ENCODE peak calls at places on chromosomes 4 and X, in ten cellular contexts. One of them, this sample, is unnamed.

GRCh38 chr4:156298230-156298629 is 344.6 kb upstream of the CTSO start:
- DNase-seq in testis: no peak
- DNase-seq in stomach: no peak
- DNase-seq in breast epithelium: no peak
- DNase-seq in spleen: no peak
- DNase-seq in uterus: peak
- DNase-seq in thyroid gland: no peak
- DNase-seq in body of pancreas: no peak
- DNase-seq in sigmoid colon: peak
- DNase-seq in lower leg skin: no peak
- DNase-seq in this sample: no peak

GRCh38 chr4:143207555-143207954 is 22.8 kb downstream of the USP38 start:
- DNase-seq in testis: no peak
- DNase-seq in stomach: no peak
- DNase-seq in breast epithelium: no peak
- DNase-seq in spleen: no peak
- DNase-seq in uterus: no peak
- DNase-seq in thyroid gland: no peak
- DNase-seq in body of pancreas: no peak
- DNase-seq in sigmoid colon: no peak
- DNase-seq in lower leg skin: no peak
- DNase-seq in this sample: no peak

GRCh38 chr4:168637872-168638756 is 141.3 kb downstream of the PALLD start:
- DNase-seq in testis: no peak
- DNase-seq in stomach: no peak
- DNase-seq in breast epithelium: no peak
- DNase-seq in spleen: no peak
- DNase-seq in uterus: no peak
- DNase-seq in thyroid gland: no peak
- DNase-seq in body of pancreas: no peak
- DNase-seq in sigmoid colon: no peak
- DNase-seq in lower leg skin: no peak
- DNase-seq in this sample: no peak

GRCh38 chr4:151231915-151232595 is 44.9 kb upstream of the PRSS48 start:
- DNase-seq in testis: no peak
- DNase-seq in stomach: no peak
- DNase-seq in breast epithelium: no peak
- DNase-seq in spleen: no peak
- DNase-seq in uterus: peak
- DNase-seq in thyroid gland: no peak
- DNase-seq in body of pancreas: no peak
- DNase-seq in sigmoid colon: no peak
- DNase-seq in lower leg skin: no peak
- DNase-seq in this sample: no peak

GRCh38 chr4:32196950-32197688 is 1477.0 kb downstream of the PCDH7 start:
- DNase-seq in testis: no peak
- DNase-seq in stomach: no peak
- DNase-seq in breast epithelium: no peak
- DNase-seq in spleen: no peak
- DNase-seq in uterus: no peak
- DNase-seq in thyroid gland: peak
- DNase-seq in body of pancreas: no peak
- DNase-seq in sigmoid colon: no peak
- DNase-seq in lower leg skin: no peak
- DNase-seq in this sample: no peak

GRCh38 chr4:97504713-97505112 is 638.6 kb downstream of the STPG2 start:
- DNase-seq in testis: no peak
- DNase-seq in stomach: no peak
- DNase-seq in breast epithelium: no peak
- DNase-seq in spleen: no peak
- DNase-seq in uterus: no peak
- DNase-seq in thyroid gland: no peak
- DNase-seq in body of pancreas: no peak
- DNase-seq in sigmoid colon: no peak
- DNase-seq in lower leg skin: no peak
- DNase-seq in this sample: no peak

GRCh38 chrX:73765776-73766465 is 202.9 kb downstream of the CHIC1 start:
- DNase-seq in testis: no peak
- DNase-seq in stomach: no peak
- DNase-seq in breast epithelium: no peak
- DNase-seq in spleen: no peak
- DNase-seq in uterus: no peak
- DNase-seq in thyroid gland: no peak
- DNase-seq in body of pancreas: no peak
- DNase-seq in sigmoid colon: no peak
- DNase-seq in lower leg skin: no peak
- DNase-seq in this sample: no peak

GRCh38 chrX:145923376-145923775 is 105.7 kb downstream of the SLITRK2 start:
- DNase-seq in testis: no peak
- DNase-seq in stomach: no peak
- DNase-seq in breast epithelium: no peak
- DNase-seq in spleen: no peak
- DNase-seq in uterus: no peak
- DNase-seq in thyroid gland: no peak
- DNase-seq in body of pancreas: no peak
- DNase-seq in sigmoid colon: no peak
- DNase-seq in lower leg skin: no peak
- DNase-seq in this sample: no peak

GRCh38 chrX:130171446-130172126 is at the start of gene RAB33A:
- DNase-seq in testis: peak
- DNase-seq in stomach: no peak
- DNase-seq in breast epithelium: no peak
- DNase-seq in spleen: peak
- DNase-seq in uterus: peak
- DNase-seq in thyroid gland: no peak
- DNase-seq in body of pancreas: no peak
- DNase-seq in sigmoid colon: peak
- DNase-seq in lower leg skin: no peak
- DNase-seq in this sample: no peak

GRCh38 chrX:152958047-152958446 is 35.9 kb downstream of the PNMA5 start:
- DNase-seq in testis: no peak
- DNase-seq in stomach: no peak
- DNase-seq in breast epithelium: no peak
- DNase-seq in spleen: no peak
- DNase-seq in uterus: no peak
- DNase-seq in thyroid gland: no peak
- DNase-seq in body of pancreas: no peak
- DNase-seq in sigmoid colon: no peak
- DNase-seq in lower leg skin: no peak
- DNase-seq in this sample: no peak

GRCh38 chrX:155065035-155065734 is 5.8 kb downstream of the CMC4 start:
- DNase-seq in testis: no peak
- DNase-seq in stomach: no peak
- DNase-seq in breast epithelium: no peak
- DNase-seq in spleen: no peak
- DNase-seq in uterus: no peak
- DNase-seq in thyroid gland: no peak
- DNase-seq in body of pancreas: no peak
- DNase-seq in sigmoid colon: no peak
- DNase-seq in lower leg skin: no peak
- DNase-seq in this sample: no peak

GRCh38 chrX:111164728-111165127 is 68.7 kb downstream of the PAK3 start:
- DNase-seq in testis: peak
- DNase-seq in stomach: no peak
- DNase-seq in breast epithelium: no peak
- DNase-seq in spleen: no peak
- DNase-seq in uterus: no peak
- DNase-seq in thyroid gland: no peak
- DNase-seq in body of pancreas: no peak
- DNase-seq in sigmoid colon: no peak
- DNase-seq in lower leg skin: no peak
- DNase-seq in this sample: no peak

GRCh38 chr4:116959045-116959444 is 126.3 kb downstream of the TRAM1L1 start:
- DNase-seq in testis: no peak
- DNase-seq in stomach: no peak
- DNase-seq in breast epithelium: no peak
- DNase-seq in spleen: no peak
- DNase-seq in uterus: no peak
- DNase-seq in thyroid gland: no peak
- DNase-seq in body of pancreas: no peak
- DNase-seq in sigmoid colon: no peak
- DNase-seq in lower leg skin: no peak
- DNase-seq in this sample: no peak

GRCh38 chr4:86657910-86658309 is 63.8 kb downstream of the PTPN13 start:
- DNase-seq in testis: no peak
- DNase-seq in stomach: no peak
- DNase-seq in breast epithelium: no peak
- DNase-seq in spleen: no peak
- DNase-seq in uterus: no peak
- DNase-seq in thyroid gland: no peak
- DNase-seq in body of pancreas: no peak
- DNase-seq in sigmoid colon: no peak
- DNase-seq in lower leg skin: no peak
- DNase-seq in this sample: no peak

GRCh38 chr4:86652332-86652932 is 58.3 kb downstream of the PTPN13 start:
- DNase-seq in testis: no peak
- DNase-seq in stomach: no peak
- DNase-seq in breast epithelium: no peak
- DNase-seq in spleen: no peak
- DNase-seq in uterus: no peak
- DNase-seq in thyroid gland: no peak
- DNase-seq in body of pancreas: no peak
- DNase-seq in sigmoid colon: no peak
- DNase-seq in lower leg skin: no peak
- DNase-seq in this sample: no peak

GRCh38 chr4:86657382-86657781 is 63.3 kb downstream of the PTPN13 start:
- DNase-seq in testis: no peak
- DNase-seq in stomach: no peak
- DNase-seq in breast epithelium: no peak
- DNase-seq in spleen: no peak
- DNase-seq in uterus: no peak
- DNase-seq in thyroid gland: no peak
- DNase-seq in body of pancreas: no peak
- DNase-seq in sigmoid colon: no peak
- DNase-seq in lower leg skin: no peak
- DNase-seq in this sample: no peak

GRCh38 chr4:86653237-86653865 is 59.2 kb downstream of the PTPN13 start:
- DNase-seq in testis: no peak
- DNase-seq in stomach: no peak
- DNase-seq in breast epithelium: no peak
- DNase-seq in spleen: no peak
- DNase-seq in uterus: no peak
- DNase-seq in thyroid gland: no peak
- DNase-seq in body of pancreas: no peak
- DNase-seq in sigmoid colon: no peak
- DNase-seq in lower leg skin: no peak
- DNase-seq in this sample: no peak
- TF ChIP-seq CTCF in testis: no peak
- TF ChIP-seq CTCF in stomach: no peak
- TF ChIP-seq CTCF in breast epithelium: no peak
- TF ChIP-seq CTCF in spleen: no peak
- TF ChIP-seq CTCF in uterus: no peak
- TF ChIP-seq CTCF in thyroid gland: no peak
- TF ChIP-seq CTCF in body of pancreas: no peak
- TF ChIP-seq CTCF in sigmoid colon: no peak
- TF ChIP-seq CTCF in lower leg skin: no peak
- TF ChIP-seq CTCF in this sample: no peak

GRCh38 chrX:20218809-20219505 is 47.8 kb downstream of the RPS6KA3 start:
- DNase-seq in testis: peak
- DNase-seq in stomach: no peak
- DNase-seq in breast epithelium: no peak
- DNase-seq in spleen: no peak
- DNase-seq in uterus: peak
- DNase-seq in thyroid gland: peak
- DNase-seq in body of pancreas: peak
- DNase-seq in sigmoid colon: peak
- DNase-seq in lower leg skin: no peak
- DNase-seq in this sample: no peak
- TF ChIP-seq POLR2A in testis: no peak
- TF ChIP-seq POLR2A in stomach: no peak
- TF ChIP-seq POLR2A in breast epithelium: no peak
- TF ChIP-seq POLR2A in spleen: no peak
- TF ChIP-seq POLR2A in uterus: no peak
- TF ChIP-seq POLR2A in thyroid gland: no peak
- TF ChIP-seq POLR2A in body of pancreas: no peak
- TF ChIP-seq POLR2A in sigmoid colon: no peak
- TF ChIP-seq POLR2A in lower leg skin: no peak
- TF ChIP-seq POLR2A in this sample: no peak

GRCh38 chrX:68808686-68809357 is 20.0 kb upstream of the EFNB1 start:
- DNase-seq in testis: peak
- DNase-seq in stomach: no peak
- DNase-seq in breast epithelium: no peak
- DNase-seq in spleen: no peak
- DNase-seq in uterus: no peak
- DNase-seq in thyroid gland: peak
- DNase-seq in body of pancreas: no peak
- DNase-seq in sigmoid colon: no peak
- DNase-seq in lower leg skin: no peak
- DNase-seq in this sample: peak

DNA sequence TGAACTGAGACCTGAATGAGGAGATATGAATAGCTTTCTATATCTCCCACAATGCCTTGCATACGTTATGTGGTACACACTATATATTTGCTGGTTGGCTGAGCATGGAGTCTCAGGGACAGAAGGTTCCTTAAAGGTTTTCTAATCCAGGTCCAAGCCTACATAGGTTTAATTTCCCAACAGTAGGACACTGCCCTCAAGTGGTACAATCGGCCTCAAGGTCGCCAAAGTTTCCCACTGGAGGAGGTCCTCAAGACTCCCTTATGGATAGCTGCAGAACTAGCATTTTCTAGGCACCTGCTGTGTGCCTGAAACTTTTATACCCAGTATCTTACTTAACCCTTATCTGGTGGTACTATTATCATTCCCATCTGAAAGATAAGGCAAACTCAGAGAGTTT is 21.0 kb upstream of the EFNB1 start:
- DNase-seq in testis: peak
- DNase-seq in stomach: no peak
- DNase-seq in breast epithelium: no peak
- DNase-seq in spleen: no peak
- DNase-seq in uterus: no peak
- DNase-seq in thyroid gland: peak
- DNase-seq in body of pancreas: peak
- DNase-seq in sigmoid colon: no peak
- DNase-seq in lower leg skin: no peak
- DNase-seq in this sample: no peak
- TF ChIP-seq CTCF in testis: no peak
- TF ChIP-seq CTCF in stomach: peak
- TF ChIP-seq CTCF in breast epithelium: no peak
- TF ChIP-seq CTCF in spleen: peak
- TF ChIP-seq CTCF in uterus: peak
- TF ChIP-seq CTCF in thyroid gland: no peak
- TF ChIP-seq CTCF in body of pancreas: peak
- TF ChIP-seq CTCF in sigmoid colon: no peak
- TF ChIP-seq CTCF in lower leg skin: no peak
- TF ChIP-seq CTCF in this sample: no peak

DNA sequence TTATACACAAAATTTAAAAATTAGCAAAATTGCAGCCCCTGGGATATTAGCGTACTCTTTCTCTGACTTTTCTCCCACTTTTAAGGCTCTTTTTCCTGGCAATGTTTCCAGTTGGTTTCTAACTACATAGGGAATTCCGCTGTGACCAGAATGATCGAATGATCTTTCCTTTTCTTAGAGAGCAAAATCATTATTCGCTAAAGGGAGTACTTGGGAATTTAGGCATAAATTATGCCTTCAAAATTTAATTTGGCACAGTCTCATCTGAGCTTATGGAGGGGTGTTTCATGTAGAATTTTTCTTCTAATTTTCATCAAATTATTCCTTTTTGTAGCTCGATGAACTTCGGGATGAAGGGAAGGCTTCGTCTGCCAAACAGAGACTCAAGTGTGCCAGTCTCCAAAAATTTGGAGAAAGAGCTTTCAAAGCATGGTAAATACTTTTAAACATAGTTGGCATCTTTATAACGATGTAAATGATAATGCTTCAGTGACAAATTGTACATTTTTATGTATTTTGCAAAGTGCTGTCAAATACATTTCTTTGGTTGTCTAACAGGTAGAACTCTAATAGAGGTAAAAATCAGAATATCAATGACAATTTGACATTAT is 6.0 kb downstream of the ALB start:
- DNase-seq in testis: no peak
- DNase-seq in stomach: no peak
- DNase-seq in breast epithelium: no peak
- DNase-seq in spleen: no peak
- DNase-seq in uterus: no peak
- DNase-seq in thyroid gland: no peak
- DNase-seq in body of pancreas: no peak
- DNase-seq in sigmoid colon: no peak
- DNase-seq in lower leg skin: no peak
- DNase-seq in this sample: no peak
- TF ChIP-seq POLR2A in testis: no peak
- TF ChIP-seq POLR2A in stomach: no peak
- TF ChIP-seq POLR2A in breast epithelium: no peak
- TF ChIP-seq POLR2A in spleen: no peak
- TF ChIP-seq POLR2A in uterus: no peak
- TF ChIP-seq POLR2A in thyroid gland: no peak
- TF ChIP-seq POLR2A in body of pancreas: no peak
- TF ChIP-seq POLR2A in sigmoid colon: no peak
- TF ChIP-seq POLR2A in lower leg skin: no peak
- TF ChIP-seq POLR2A in this sample: no peak